ENCODE peak calls at places on chromosomes 1 and 21, in four cellular contexts. J is CD8-positive, alpha-beta memory T cell; C is anterior cingulate cortex; O is DMS153. S is an unnamed sample.

GRCh38 chr1:45522324-45523104 is 830 bp upstream of the PRDX1 start:
- DNase-seq in J (no peak), C (no peak), O (no peak), S (peak)

GRCh38 chr21:16072692-16073091 is 342.9 kb downstream of the USP25 start:
- DNase-seq in J (no peak), C (peak), O (no peak), S (peak)

GRCh38 chr21:43975469-43976098 is 36.5 kb upstream of the TRAPPC10 start:
- DNase-seq in J (peak), C (peak), O (peak), S (peak)

GRCh38 chr1:20402585-20403422 is 83.2 kb downstream of the CAMK2N1 start:
- DNase-seq in J (no peak), C (no peak), O (no peak), S (no peak)

GRCh38 chr1:226675720-226676357 is 63.2 kb downstream of the ITPKB start:
- DNase-seq in J (no peak), C (no peak), O (no peak), S (no peak)

GRCh38 chr21:38760017-38760761 is 45.5 kb upstream of the ETS2 start:
- DNase-seq in J (no peak), C (no peak), O (no peak), S (no peak)

GRCh38 chr1:157574836-157575235 is 22.5 kb upstream of the FCRL5 start:
- DNase-seq in J (no peak), C (no peak), O (no peak), S (no peak)

GRCh38 chr1:89198500-89199072 is at the start of gene GBP4:
- DNase-seq in J (peak), C (no peak), O (no peak), S (peak)

GRCh38 chr1:214514032-214514818 is 37.2 kb downstream of the PTPN14 start:
- DNase-seq in J (no peak), C (no peak), O (no peak), S (peak)

GRCh38 chr1:172581273-172581672 is 48.3 kb downstream of the SUCO start:
- DNase-seq in J (no peak), C (no peak), O (no peak), S (no peak)

GRCh38 chr1:167683641-167684502 is 37.9 kb upstream of the MPZL1 start:
- DNase-seq in J (no peak), C (no peak), O (no peak), S (peak)

GRCh38 chr1:84247425-84248220 is 53.9 kb upstream of the SAMD13 start:
- DNase-seq in J (no peak), C (no peak), O (no peak), S (no peak)

GRCh38 chr1:1250828-1251284 is 4.3 kb upstream of the C1QTNF12 start:
- DNase-seq in J (peak), C (no peak), O (peak), S (no peak)